ENCODE peak calls at places on chromosomes 13 and 19, in ten cellular contexts. O, D, W, R, B, S, Z, G, E and H are unnamed samples. For H3K36me3, the result is how much of the 10 kb centered on the place peaks cover.

GRCh38 chr13:35794734-35795389 is 318.4 kb upstream of the MAB21L1 start:
- DNase-seq in O (no peak), D (no peak), W (no peak), R (no peak), B (no peak), S (no peak), Z (no peak), G (no peak), E (no peak), H (no peak)

GRCh38 chr13:51729853-51730553 is 74.0 kb downstream of the DHRS12 start:
- DNase-seq in O (no peak), D (no peak), W (peak), R (peak), B (no peak), S (peak), Z (peak), G (no peak), E (peak), H (no peak)

GRCh38 chr19:52991484-52991883 is 22.2 kb upstream of the ERVV-1 start:
- DNase-seq in O (no peak), D (no peak), W (no peak), R (no peak), B (no peak), S (peak), Z (peak), G (peak), E (no peak), H (no peak)

GRCh38 chr13:30690282-30691188 is 44.8 kb upstream of the ALOX5AP start:
- DNase-seq in O (peak), D (no peak), W (peak), R (peak), B (no peak), S (peak), Z (peak), G (peak), E (no peak), H (no peak)

GRCh38 chr19:41548954-41549688 is 26.8 kb upstream of the CEACAM21 start:
- DNase-seq in O (no peak), D (no peak), W (no peak), R (no peak), B (peak), S (no peak), Z (peak), G (no peak), E (no peak), H (no peak)

GRCh38 chr19:55443045-55443823 is at the start of gene SHISA7:
- DNase-seq in O (no peak), D (no peak), W (no peak), R (no peak), B (peak), S (peak), Z (no peak), G (no peak), E (no peak), H (no peak)

GRCh38 chr13:53520132-53520531 is 491.5 kb downstream of the OLFM4 start:
- DNase-seq in O (no peak), D (no peak), W (no peak), R (no peak), B (no peak), S (no peak), Z (no peak), G (no peak), E (no peak), H (no peak)

GRCh38 chr19:48290341-48290922 is 20.6 kb downstream of the ZNF114 start:
- DNase-seq in O (no peak), D (peak), W (no peak), R (no peak), B (peak), S (no peak), Z (peak), G (peak), E (no peak), H (peak)

GRCh38 chr19:4713384-4713951 is 10.2 kb downstream of the DPP9 start:
- DNase-seq in O (peak), D (no peak), W (peak), R (peak), B (no peak), S (peak), Z (peak), G (peak), E (no peak), H (no peak)

GRCh38 chr13:107271226-107271625 is 703.3 kb upstream of the ARGLU1 start:
- DNase-seq in O (no peak), D (peak), W (no peak), R (no peak), B (peak), S (peak), Z (peak), G (no peak), E (no peak), H (peak)

GRCh38 chr13:24625324-24625723 is 54.9 kb upstream of the ATP12A start:
- DNase-seq in O (no peak), D (no peak), W (no peak), R (no peak), B (no peak), S (no peak), Z (peak), G (no peak), E (no peak), H (no peak)

GRCh38 chr13:76386316-76386715 is 499.9 kb downstream of the KCTD12 start:
- DNase-seq in O (no peak), D (no peak), W (no peak), R (no peak), B (no peak), S (no peak), Z (no peak), G (no peak), E (no peak), H (no peak)

GRCh38 chr13:99144306-99144705 is 56.3 kb upstream of the UBAC2 start:
- DNase-seq in O (no peak), D (no peak), W (no peak), R (no peak), B (no peak), S (no peak), Z (no peak), G (no peak), E (no peak), H (no peak)

GRCh38 chr19:41930926-41931592 is 2.8 kb upstream of the ERFL start:
- DNase-seq in O (no peak), D (no peak), W (no peak), R (no peak), B (peak), S (no peak), Z (no peak), G (no peak), E (no peak), H (peak)

GRCh38 chr19:31316201-31316951 is 32.9 kb downstream of the TSHZ3 start:
- DNase-seq in O (peak), D (no peak), W (no peak), R (peak), B (peak), S (no peak), Z (peak), G (no peak), E (no peak), H (no peak)

GRCh38 chr19:2291185-2291751 is 9.3 kb upstream of the PEAK3 start:
- DNase-seq in O (no peak), D (peak), W (no peak), R (no peak), B (peak), S (no peak), Z (no peak), G (no peak), E (no peak), H (no peak)

GRCh38 chr19:1206733-1207301 is 1.2 kb downstream of the STK11 start:
- DNase-seq in O (no peak), D (no peak), W (no peak), R (no peak), B (no peak), S (no peak), Z (no peak), G (no peak), E (peak), H (no peak)

GRCh38 chr13:43132911-43133310 is 109.5 kb downstream of the DNAJC15 start:
- DNase-seq in O (no peak), D (peak), W (no peak), R (no peak), B (peak), S (no peak), Z (no peak), G (no peak), E (no peak), H (no peak)

GRCh38 chr13:94710881-94711560 is 1.3 kb downstream of the SOX21 start:
- DNase-seq in O (no peak), D (peak), W (no peak), R (no peak), B (peak), S (peak), Z (no peak), G (no peak), E (no peak), H (no peak)

GRCh38 chr13:19606152-19606551 is 27.3 kb upstream of the MPHOSPH8 start:
- DNase-seq in O (no peak), D (no peak), W (no peak), R (no peak), B (no peak), S (peak), Z (no peak), G (peak), E (no peak), H (no peak)

GRCh38 chr13:27393101-27393500 is 31.3 kb upstream of the GTF3A start:
- DNase-seq in O (no peak), D (no peak), W (no peak), R (no peak), B (no peak), S (no peak), Z (no peak), G (no peak), E (no peak), H (no peak)

GRCh38 chr19:8575467-8575997 is 1.7 kb downstream of the MYO1F start:
- DNase-seq in O (no peak), D (no peak), W (no peak), R (no peak), B (no peak), S (peak), Z (peak), G (peak), E (no peak), H (no peak)

GRCh38 chr19:6099633-6100032 is 10.7 kb downstream of the RFX2 start:
- DNase-seq in O (no peak), D (no peak), W (no peak), R (no peak), B (no peak), S (no peak), Z (no peak), G (no peak), E (no peak), H (no peak)

GRCh38 chr13:98923641-98924397 is 54.0 kb downstream of the DOCK9 start:
- DNase-seq in O (peak), D (no peak), W (no peak), R (no peak), B (peak), S (no peak), Z (no peak), G (no peak), E (no peak), H (no peak)

GRCh38 chr13:66656050-66656449 is 574.1 kb downstream of the PCDH9 start:
- DNase-seq in O (no peak), D (no peak), W (no peak), R (no peak), B (peak), S (no peak), Z (no peak), G (no peak), E (no peak), H (no peak)

GRCh38 chr19:48169585-48169973 is 565 bp downstream of the LIG1 start:
- DNase-seq in O (peak), D (peak), W (no peak), R (peak), B (peak), S (peak), Z (peak), G (peak), E (peak), H (no peak)

GRCh38 chr13:39968646-39969475 is 313.4 kb downstream of the COG6 start:
- DNase-seq in O (no peak), D (no peak), W (no peak), R (no peak), B (no peak), S (peak), Z (no peak), G (no peak), E (no peak), H (no peak)

GRCh38 chr13:61410669-61411297 is 4.9 kb downstream of the PCDH20 start:
- DNase-seq in O (no peak), D (no peak), W (no peak), R (no peak), B (peak), S (peak), Z (peak), G (no peak), E (no peak), H (no peak)

GRCh38 chr13:110855363-110855762 is 59.5 kb downstream of the ANKRD10 start:
- DNase-seq in O (no peak), D (no peak), W (no peak), R (no peak), B (no peak), S (no peak), Z (no peak), G (no peak), E (no peak), H (no peak)

GRCh38 chr13:110860986-110861385 is 53.9 kb downstream of the ANKRD10 start:
- DNase-seq in O (no peak), D (no peak), W (no peak), R (no peak), B (no peak), S (no peak), Z (no peak), G (no peak), E (no peak), H (no peak)

GRCh38 chr13:110853235-110853721 is 61.6 kb downstream of the ANKRD10 start:
- DNase-seq in O (no peak), D (no peak), W (no peak), R (no peak), B (peak), S (no peak), Z (peak), G (no peak), E (no peak), H (no peak)

GRCh38 chr13:110854866-110855265 is 60.0 kb downstream of the ANKRD10 start:
- DNase-seq in O (no peak), D (no peak), W (no peak), R (no peak), B (no peak), S (no peak), Z (no peak), G (no peak), E (no peak), H (no peak)

GRCh38 chr13:110856941-110857835 is 57.7 kb downstream of the ANKRD10 start:
- DNase-seq in O (no peak), D (no peak), W (no peak), R (no peak), B (no peak), S (no peak), Z (no peak), G (no peak), E (no peak), H (no peak)
- H3K36me3 ChIP-seq in O (under half), D (under half), W (under half), R (under half), B (under half), S (under half), Z (under half), G (under half), E (under half), H (under half)

DNA sequence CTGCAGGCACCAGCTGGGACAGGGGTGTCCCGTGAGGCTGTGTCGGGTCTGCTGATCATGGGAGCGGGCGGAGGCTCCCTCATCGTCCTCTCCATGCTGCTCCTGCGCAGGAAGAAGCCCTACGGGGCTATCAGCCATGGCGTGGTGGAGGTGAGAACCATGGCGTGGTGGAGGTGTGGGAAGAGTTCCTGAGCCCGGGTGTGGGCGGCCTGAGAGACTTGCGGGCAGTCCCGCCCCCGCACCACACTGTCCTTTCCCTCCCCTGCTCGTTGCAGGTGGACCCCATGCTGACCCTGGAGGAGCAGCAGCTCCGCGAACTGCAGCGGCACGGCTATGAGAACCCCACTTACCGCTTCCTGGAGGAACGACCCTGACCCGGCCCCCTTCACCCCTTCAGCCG is 10.7 kb downstream of the APLP1 start:
- DNase-seq in O (no peak), D (no peak), W (no peak), R (no peak), B (no peak), S (no peak), Z (no peak), G (no peak), E (no peak), H (no peak)
- H3K4me3 ChIP-seq in O (no peak), D (no peak), W (no peak), R (no peak), B (no peak), S (no peak), Z (no peak), G (no peak), E (no peak), H (no peak)

GRCh38 chr19:47105874-47106273 is 7.7 kb downstream of the ZC3H4 start:
- DNase-seq in O (no peak), D (no peak), W (no peak), R (no peak), B (no peak), S (no peak), Z (no peak), G (no peak), E (no peak), H (no peak)
- H3K36me3 ChIP-seq in O (under half), D (under half), W (under half), R (under half), B (under half), S (under half), Z (under half), G (under half), E (under half), H (under half)

DNA sequence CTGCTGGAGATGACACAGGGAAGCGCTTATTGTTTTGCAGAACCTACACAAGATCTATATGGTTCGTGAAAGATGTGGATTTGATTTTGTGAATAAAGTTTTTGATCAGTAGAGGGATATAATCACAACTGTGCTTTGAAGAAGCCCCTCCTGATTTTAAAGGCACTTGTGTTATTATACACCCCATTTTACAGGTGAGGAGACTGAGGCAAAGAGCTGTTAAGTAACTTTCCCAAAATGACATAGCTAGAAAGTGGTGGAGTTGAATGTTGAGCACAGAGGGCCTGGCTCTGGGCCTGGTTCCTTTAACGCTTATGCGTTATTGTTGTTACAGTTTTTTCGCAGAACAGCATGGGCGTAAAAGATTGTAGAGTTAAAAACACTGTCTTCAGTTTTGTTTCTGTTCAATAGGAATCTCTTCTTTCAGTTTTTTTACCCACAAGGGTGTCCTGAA is 1.4 kb downstream of the TDRD3 start:
- DNase-seq in O (no peak), D (no peak), W (no peak), R (no peak), B (no peak), S (no peak), Z (no peak), G (no peak), E (no peak), H (no peak)
- H3K4me3 ChIP-seq in O (peak), D (peak), W (peak), R (no peak), B (peak), S (peak), Z (peak), G (peak), E (peak), H (peak)